ENCODE peak calls at places on chromosomes 5 and 9, in six cellular contexts. R is Ammon's horn, Q is PC-3, H is lower leg skin, Z is WTC11, D is T follicular helper cell. N is an unnamed sample.

GRCh38 chr5:98911221-98912040 is 17.4 kb downstream of the CHD1 start:
- DNase-seq in R (no peak), Z (no peak), H (no peak), Q (no peak), D (no peak), N (no peak)

GRCh38 chr5:52707626-52708025 is 80.1 kb upstream of the ITGA1 start:
- DNase-seq in D (no peak), R (no peak), H (no peak), Z (no peak), Q (no peak), N (no peak)

GRCh38 chr9:4904322-4905134 is 80.5 kb upstream of the JAK2 start:
- DNase-seq in H (no peak), Q (peak), R (no peak), Z (no peak), D (no peak), N (no peak)

GRCh38 chr9:131111854-131112311 is 13.5 kb upstream of the NUP214 start:
- DNase-seq in D (no peak), Q (no peak), Z (no peak), H (no peak), R (peak), N (peak)

GRCh38 chr9:96025995-96026572 is 150.6 kb downstream of the ERCC6L2 start:
- DNase-seq in D (no peak), R (peak), Q (no peak), H (no peak), Z (peak), N (no peak)

GRCh38 chr5:57094753-57095683 is 78.8 kb upstream of the GPBP1 start:
- DNase-seq in R (no peak), Q (peak), D (no peak), Z (peak), H (no peak), N (no peak)

GRCh38 chr5:73230264-73231244 is 57.6 kb downstream of the TMEM174 start:
- DNase-seq in R (no peak), Z (peak), D (no peak), Q (no peak), H (no peak), N (no peak)

GRCh38 chr9:137639303-137640051 is 20.7 kb downstream of the EHMT1 start:
- DNase-seq in Q (no peak), H (no peak), D (no peak), R (no peak), Z (no peak), N (no peak)

GRCh38 chr9:124309665-124310064 is 51.9 kb downstream of the NEK6 start:
- DNase-seq in H (no peak), Q (peak), R (no peak), D (no peak), Z (no peak), N (no peak)

GRCh38 chr5:149356391-149356790 is 1.5 kb upstream of the PCYOX1L start:
- DNase-seq in D (no peak), H (no peak), Q (no peak), R (no peak), Z (no peak), N (no peak)

GRCh38 chr9:37921546-37922300 is 17.8 kb upstream of the SLC25A51 start:
- DNase-seq in Z (no peak), R (no peak), Q (no peak), H (no peak), D (no peak), N (peak)

GRCh38 chr9:21854594-21854993 is 52.2 kb downstream of the MTAP start:
- DNase-seq in Q (peak), R (no peak), H (no peak), D (no peak), Z (no peak), N (no peak)

GRCh38 chr9:138072161-138072842 is 194.7 kb downstream of the CACNA1B start:
- DNase-seq in R (peak), D (no peak), Q (no peak), H (no peak), Z (no peak), N (no peak)

N was measured in midbrain.